ENCODE peak calls at places on chromosomes 6 and 20, in eight cellular contexts. One of them, this sample, is unnamed.

GRCh38 chr20:47863531-47863930 is 78.2 kb upstream of the SULF2 start:
- DNase-seq in astrocyte of the spinal cord: no peak
- DNase-seq in AG10803: no peak
- DNase-seq in GM12878: no peak
- DNase-seq in AG09309: no peak
- DNase-seq in cardiac muscle cell: no peak
- DNase-seq in esophagus muscularis mucosa: no peak
- DNase-seq in CD8-positive, alpha-beta memory T cell: no peak
- DNase-seq in this sample: no peak

GRCh38 chr20:53914091-53914860 is 156.1 kb downstream of the BCAS1 start:
- DNase-seq in astrocyte of the spinal cord: peak; percentile 57
- DNase-seq in CD8-positive, alpha-beta memory T cell: no peak
- DNase-seq in AG10803: peak; percentile 75
- DNase-seq in GM12878: no peak
- DNase-seq in AG09309: peak; percentile 65
- DNase-seq in esophagus muscularis mucosa: no peak
- DNase-seq in cardiac muscle cell: peak; percentile 69
- DNase-seq in this sample: no peak

GRCh38 chr6:6461138-6461537 is 127.4 kb upstream of the LY86 start:
- DNase-seq in AG09309: no peak
- DNase-seq in GM12878: no peak
- DNase-seq in CD8-positive, alpha-beta memory T cell: no peak
- DNase-seq in AG10803: peak; percentile 9
- DNase-seq in cardiac muscle cell: no peak
- DNase-seq in esophagus muscularis mucosa: no peak
- DNase-seq in astrocyte of the spinal cord: peak; percentile 2
- DNase-seq in this sample: no peak

GRCh38 chr6:72182337-72183246 is 296.2 kb downstream of the RIMS1 start:
- DNase-seq in GM12878: no peak
- DNase-seq in cardiac muscle cell: peak; percentile 37
- DNase-seq in CD8-positive, alpha-beta memory T cell: no peak
- DNase-seq in AG09309: no peak
- DNase-seq in esophagus muscularis mucosa: no peak
- DNase-seq in AG10803: peak; percentile 12
- DNase-seq in astrocyte of the spinal cord: peak; percentile 43
- DNase-seq in this sample: peak; percentile 21

GRCh38 chr20:467755-468154 is 5.4 kb upstream of the TBC1D20 start:
- DNase-seq in esophagus muscularis mucosa: no peak
- DNase-seq in GM12878: no peak
- DNase-seq in CD8-positive, alpha-beta memory T cell: no peak
- DNase-seq in AG10803: no peak
- DNase-seq in cardiac muscle cell: no peak
- DNase-seq in AG09309: no peak
- DNase-seq in astrocyte of the spinal cord: no peak
- DNase-seq in this sample: no peak

GRCh38 chr20:57620274-57620990 is at the start of gene ZBP1:
- DNase-seq in esophagus muscularis mucosa: no peak
- DNase-seq in AG10803: no peak
- DNase-seq in AG09309: no peak
- DNase-seq in astrocyte of the spinal cord: no peak
- DNase-seq in CD8-positive, alpha-beta memory T cell: peak; percentile 66
- DNase-seq in GM12878: peak; percentile 73
- DNase-seq in cardiac muscle cell: no peak
- DNase-seq in this sample: peak; percentile 81

GRCh38 chr6:77124604-77125003 is 338.7 kb downstream of the HTR1B start:
- DNase-seq in esophagus muscularis mucosa: no peak
- DNase-seq in astrocyte of the spinal cord: peak; percentile 8
- DNase-seq in CD8-positive, alpha-beta memory T cell: no peak
- DNase-seq in GM12878: no peak
- DNase-seq in AG10803: no peak
- DNase-seq in cardiac muscle cell: peak; percentile 6
- DNase-seq in AG09309: peak; percentile 5
- DNase-seq in this sample: no peak

GRCh38 chr6:163324928-163325784 is 89.4 kb upstream of the QKI start:
- DNase-seq in AG10803: peak; percentile 53
- DNase-seq in astrocyte of the spinal cord: peak; percentile 68
- DNase-seq in AG09309: no peak
- DNase-seq in cardiac muscle cell: peak; percentile 56
- DNase-seq in CD8-positive, alpha-beta memory T cell: no peak
- DNase-seq in GM12878: no peak
- DNase-seq in esophagus muscularis mucosa: no peak
- DNase-seq in this sample: no peak

GRCh38 chr6:159047896-159048685 is 3.3 kb upstream of the TAGAP start:
- DNase-seq in AG09309: no peak
- DNase-seq in cardiac muscle cell: no peak
- DNase-seq in GM12878: no peak
- DNase-seq in esophagus muscularis mucosa: peak; percentile 3
- DNase-seq in AG10803: no peak
- DNase-seq in CD8-positive, alpha-beta memory T cell: no peak
- DNase-seq in astrocyte of the spinal cord: no peak
- DNase-seq in this sample: no peak

GRCh38 chr6:32692019-32692418 is 25.6 kb upstream of the HLA-DQB1 start:
- DNase-seq in AG10803: no peak
- DNase-seq in esophagus muscularis mucosa: no peak
- DNase-seq in astrocyte of the spinal cord: no peak
- DNase-seq in cardiac muscle cell: peak; percentile 3
- DNase-seq in AG09309: no peak
- DNase-seq in CD8-positive, alpha-beta memory T cell: no peak
- DNase-seq in GM12878: peak; percentile 50
- DNase-seq in this sample: no peak

GRCh38 chr20:20364016-20364746 is 3.7 kb upstream of the INSM1 start:
- DNase-seq in esophagus muscularis mucosa: peak; percentile 55
- DNase-seq in cardiac muscle cell: no peak
- DNase-seq in AG10803: no peak
- DNase-seq in GM12878: no peak
- DNase-seq in AG09309: no peak
- DNase-seq in CD8-positive, alpha-beta memory T cell: no peak
- DNase-seq in astrocyte of the spinal cord: no peak
- DNase-seq in this sample: peak; percentile 26

GRCh38 chr6:164184410-164184809 is 769.9 kb downstream of the QKI start:
- DNase-seq in CD8-positive, alpha-beta memory T cell: no peak
- DNase-seq in AG10803: no peak
- DNase-seq in GM12878: no peak
- DNase-seq in AG09309: no peak
- DNase-seq in esophagus muscularis mucosa: peak; percentile 77
- DNase-seq in astrocyte of the spinal cord: no peak
- DNase-seq in cardiac muscle cell: no peak
- DNase-seq in this sample: no peak

GRCh38 chr6:30325873-30326445 is 768 bp upstream of the TRIM39 start:
- DNase-seq in CD8-positive, alpha-beta memory T cell: peak; percentile 78
- DNase-seq in AG10803: no peak
- DNase-seq in astrocyte of the spinal cord: no peak
- DNase-seq in cardiac muscle cell: no peak
- DNase-seq in AG09309: peak; percentile 38
- DNase-seq in GM12878: peak; percentile 28
- DNase-seq in esophagus muscularis mucosa: no peak
- DNase-seq in this sample: peak; percentile 84

GRCh38 chr20:542777-543368 is 717 bp downstream of the CSNK2A1 start:
- DNase-seq in AG10803: no peak
- DNase-seq in astrocyte of the spinal cord: no peak
- DNase-seq in GM12878: no peak
- DNase-seq in AG09309: no peak
- DNase-seq in cardiac muscle cell: no peak
- DNase-seq in CD8-positive, alpha-beta memory T cell: no peak
- DNase-seq in esophagus muscularis mucosa: no peak
- DNase-seq in this sample: no peak

GRCh38 chr6:81925201-81925600 is 172.7 kb upstream of the TENT5A start:
- DNase-seq in GM12878: no peak
- DNase-seq in AG09309: no peak
- DNase-seq in AG10803: no peak
- DNase-seq in CD8-positive, alpha-beta memory T cell: no peak
- DNase-seq in astrocyte of the spinal cord: no peak
- DNase-seq in cardiac muscle cell: no peak
- DNase-seq in esophagus muscularis mucosa: no peak
- DNase-seq in this sample: no peak

GRCh38 chr6:117142995-117143394 is 122.4 kb upstream of the VGLL2 start:
- DNase-seq in AG09309: no peak
- DNase-seq in CD8-positive, alpha-beta memory T cell: no peak
- DNase-seq in cardiac muscle cell: no peak
- DNase-seq in esophagus muscularis mucosa: no peak
- DNase-seq in GM12878: no peak
- DNase-seq in astrocyte of the spinal cord: no peak
- DNase-seq in AG10803: no peak
- DNase-seq in this sample: no peak

GRCh38 chr6:107666084-107666981 is 157.8 kb downstream of the SCML4 start:
- DNase-seq in GM12878: no peak
- DNase-seq in esophagus muscularis mucosa: no peak
- DNase-seq in astrocyte of the spinal cord: peak; percentile 64
- DNase-seq in AG10803: no peak
- DNase-seq in cardiac muscle cell: peak; percentile 49
- DNase-seq in CD8-positive, alpha-beta memory T cell: no peak
- DNase-seq in AG09309: no peak
- DNase-seq in this sample: no peak

GRCh38 chr20:37992802-37993538 is 40.3 kb downstream of the TTI1 start:
- DNase-seq in AG10803: peak; percentile 93
- DNase-seq in esophagus muscularis mucosa: no peak
- DNase-seq in GM12878: no peak
- DNase-seq in astrocyte of the spinal cord: peak; percentile 81
- DNase-seq in CD8-positive, alpha-beta memory T cell: peak; percentile 11
- DNase-seq in AG09309: peak; percentile 88
- DNase-seq in cardiac muscle cell: peak; percentile 73
- DNase-seq in this sample: no peak

GRCh38 chr6:152054441-152054840 is 247.0 kb downstream of the ESR1 start:
- DNase-seq in AG09309: peak; percentile 27
- DNase-seq in AG10803: peak; percentile 51
- DNase-seq in cardiac muscle cell: no peak
- DNase-seq in GM12878: no peak
- DNase-seq in CD8-positive, alpha-beta memory T cell: no peak
- DNase-seq in astrocyte of the spinal cord: peak; percentile 15
- DNase-seq in esophagus muscularis mucosa: no peak
- DNase-seq in this sample: no peak

DNA sequence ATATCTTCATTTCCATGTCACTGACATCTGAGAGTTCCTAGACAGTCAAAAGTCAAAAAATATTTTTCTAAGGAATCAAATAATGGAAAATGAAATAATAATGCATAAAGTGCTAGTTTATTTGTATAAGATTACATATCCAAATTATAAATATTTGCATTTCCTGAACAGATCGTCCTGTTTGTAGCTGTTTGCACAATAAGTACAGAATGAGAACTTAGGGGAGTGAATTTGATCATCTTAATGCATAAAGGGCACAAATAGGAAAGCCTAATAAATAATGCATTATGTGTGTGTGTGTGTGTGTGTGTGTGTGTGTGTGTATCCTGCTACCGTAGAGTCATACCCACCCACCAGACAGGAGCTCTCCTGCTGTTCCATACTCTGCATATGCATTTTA is 521.0 kb upstream of the EPHA7 start:
- DNase-seq in AG09309: no peak
- DNase-seq in AG10803: no peak
- DNase-seq in CD8-positive, alpha-beta memory T cell: no peak
- DNase-seq in astrocyte of the spinal cord: no peak
- DNase-seq in GM12878: no peak
- DNase-seq in cardiac muscle cell: no peak
- DNase-seq in esophagus muscularis mucosa: no peak
- DNase-seq in this sample: no peak
- H3K4me3 ChIP-seq in AG09309: no peak overlapping the region
- H3K4me3 ChIP-seq in AG10803: no peak overlapping the region
- H3K4me3 ChIP-seq in CD8-positive, alpha-beta memory T cell: no peak overlapping the region
- H3K4me3 ChIP-seq in astrocyte of the spinal cord: no peak overlapping the region
- H3K4me3 ChIP-seq in GM12878: no peak overlapping the region
- H3K4me3 ChIP-seq in cardiac muscle cell: no peak overlapping the region
- H3K4me3 ChIP-seq in esophagus muscularis mucosa: no peak overlapping the region
- H3K4me3 ChIP-seq in this sample: no peak overlapping the region

DNA sequence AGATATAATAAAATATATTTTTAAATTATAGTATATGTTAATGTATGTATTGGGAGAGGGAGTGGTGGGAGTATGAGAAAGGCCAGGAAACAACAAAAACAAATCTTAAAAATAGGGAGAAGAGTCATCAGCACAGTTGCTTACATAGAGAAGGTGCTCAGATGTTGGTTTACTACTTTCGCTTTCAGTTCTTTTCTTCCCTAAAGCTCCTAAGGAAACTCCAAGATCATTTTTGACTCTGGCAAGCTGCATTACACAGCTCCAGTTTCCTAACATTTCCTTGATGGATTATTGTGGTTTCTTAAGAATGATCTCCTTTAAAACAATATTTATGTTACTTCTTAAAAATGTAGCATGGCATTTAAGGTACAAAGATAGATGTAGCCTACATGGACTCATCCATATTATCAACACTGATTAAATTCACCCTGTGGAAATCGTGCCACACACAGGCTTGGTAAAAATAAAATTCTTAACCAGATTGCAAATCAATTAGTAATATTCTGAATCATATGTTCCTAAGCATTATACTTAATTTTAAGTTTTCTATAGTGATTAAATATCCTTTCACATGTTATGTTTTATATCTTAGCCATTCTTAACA is 118.0 kb upstream of the MAN1A1 start:
- DNase-seq in GM12878: no peak
- DNase-seq in AG09309: peak; percentile 7
- DNase-seq in astrocyte of the spinal cord: peak; percentile 65
- DNase-seq in cardiac muscle cell: peak; percentile 50
- DNase-seq in CD8-positive, alpha-beta memory T cell: no peak
- DNase-seq in esophagus muscularis mucosa: no peak
- DNase-seq in AG10803: peak; percentile 42
- DNase-seq in this sample: no peak
- H3K4me3 ChIP-seq in GM12878: no peak overlapping the region
- H3K4me3 ChIP-seq in AG09309: no peak overlapping the region
- H3K4me3 ChIP-seq in astrocyte of the spinal cord: no peak overlapping the region
- H3K4me3 ChIP-seq in cardiac muscle cell: no peak overlapping the region
- H3K4me3 ChIP-seq in CD8-positive, alpha-beta memory T cell: no peak overlapping the region
- H3K4me3 ChIP-seq in esophagus muscularis mucosa: peak overlapping the region; percentile 20
- H3K4me3 ChIP-seq in AG10803: peak overlapping the region; percentile 35
- H3K4me3 ChIP-seq in this sample: no peak overlapping the region

GRCh38 chr20:51542033-51542893 is at the start of gene NFATC2:
- DNase-seq in CD8-positive, alpha-beta memory T cell: peak; percentile 65
- DNase-seq in GM12878: no peak
- DNase-seq in esophagus muscularis mucosa: no peak
- DNase-seq in astrocyte of the spinal cord: no peak
- DNase-seq in AG10803: no peak
- DNase-seq in cardiac muscle cell: no peak
- DNase-seq in AG09309: no peak
- DNase-seq in this sample: peak; percentile 76
- H3K4me3 ChIP-seq in CD8-positive, alpha-beta memory T cell: peak within 1 kb of the TSS; percentile 95
- H3K4me3 ChIP-seq in GM12878: peak within 1 kb of the TSS; percentile 88
- H3K4me3 ChIP-seq in esophagus muscularis mucosa: peak within 1 kb of the TSS; percentile 52
- H3K4me3 ChIP-seq in astrocyte of the spinal cord: peak within 1 kb of the TSS; percentile 16
- H3K4me3 ChIP-seq in AG10803: no peak within 1 kb of the TSS
- H3K4me3 ChIP-seq in cardiac muscle cell: peak within 1 kb of the TSS; percentile 86
- H3K4me3 ChIP-seq in AG09309: no peak within 1 kb of the TSS
- H3K4me3 ChIP-seq in this sample: peak within 1 kb of the TSS; percentile 78

DNA sequence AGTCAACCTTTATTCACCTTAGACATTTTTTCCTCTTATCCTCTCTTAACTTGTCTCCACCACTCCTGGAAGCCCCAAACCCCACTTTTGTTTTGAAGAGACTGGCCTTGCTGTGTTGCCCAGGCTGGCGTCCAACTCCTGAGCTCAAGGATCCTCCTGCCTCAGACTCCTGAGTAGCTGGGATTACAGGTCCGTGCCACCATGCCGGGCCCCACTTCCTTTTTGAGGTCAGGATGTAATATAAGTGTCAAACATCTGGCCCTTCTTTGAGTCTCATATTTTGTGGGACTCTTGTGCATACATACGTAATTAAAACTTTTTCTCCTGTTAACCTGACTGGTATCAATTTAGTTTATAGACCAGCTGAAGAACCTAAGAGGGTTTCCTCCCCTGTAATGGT is 1.4 kb upstream of the CDK19 start:
- DNase-seq in cardiac muscle cell: no peak
- DNase-seq in astrocyte of the spinal cord: no peak
- DNase-seq in GM12878: no peak
- DNase-seq in esophagus muscularis mucosa: no peak
- DNase-seq in CD8-positive, alpha-beta memory T cell: no peak
- DNase-seq in AG10803: no peak
- DNase-seq in AG09309: no peak
- DNase-seq in this sample: peak; percentile 23
- H3K4me3 ChIP-seq in cardiac muscle cell: no peak overlapping the region
- H3K4me3 ChIP-seq in astrocyte of the spinal cord: no peak overlapping the region
- H3K4me3 ChIP-seq in GM12878: peak overlapping the region; percentile 66
- H3K4me3 ChIP-seq in esophagus muscularis mucosa: no peak overlapping the region
- H3K4me3 ChIP-seq in CD8-positive, alpha-beta memory T cell: no peak overlapping the region
- H3K4me3 ChIP-seq in AG10803: no peak overlapping the region
- H3K4me3 ChIP-seq in AG09309: no peak overlapping the region
- H3K4me3 ChIP-seq in this sample: no peak overlapping the region

GRCh38 chr6:44245391-44245911 is 1.4 kb upstream of the HSP90AB1 start:
- DNase-seq in CD8-positive, alpha-beta memory T cell: no peak
- DNase-seq in AG09309: no peak
- DNase-seq in astrocyte of the spinal cord: no peak
- DNase-seq in AG10803: no peak
- DNase-seq in cardiac muscle cell: no peak
- DNase-seq in esophagus muscularis mucosa: no peak
- DNase-seq in GM12878: no peak
- DNase-seq in this sample: no peak
- H3K4me3 ChIP-seq in CD8-positive, alpha-beta memory T cell: peak overlapping the region; percentile 98
- H3K4me3 ChIP-seq in AG09309: peak overlapping the region; percentile 69
- H3K4me3 ChIP-seq in astrocyte of the spinal cord: peak overlapping the region; percentile 100
- H3K4me3 ChIP-seq in AG10803: peak overlapping the region; percentile 100
- H3K4me3 ChIP-seq in cardiac muscle cell: peak overlapping the region; percentile 93
- H3K4me3 ChIP-seq in esophagus muscularis mucosa: peak overlapping the region; percentile 100
- H3K4me3 ChIP-seq in GM12878: peak overlapping the region; percentile 95
- H3K4me3 ChIP-seq in this sample: peak overlapping the region; percentile 91

This sample was measured in GM06990.